ENCODE peak calls at places on chromosomes 4 and X, in seven cellular contexts. One of them, this sample, is unnamed. For H3K4me1, the result is how much of the 10 kb centered on the place peaks cover.

GRCh38 chrX:26026179-26026578 is 112.0 kb upstream of the MAGEB18 start:
- DNase-seq in stomach: no peak
- DNase-seq in adrenal gland: no peak
- DNase-seq in ovary: no peak
- DNase-seq in IMR-90: no peak
- DNase-seq in A549: no peak
- DNase-seq in suprapubic skin: no peak
- DNase-seq in this sample: no peak

GRCh38 chr4:66524778-66525177 is 854.5 kb upstream of the EPHA5 start:
- DNase-seq in stomach: no peak
- DNase-seq in adrenal gland: no peak
- DNase-seq in ovary: no peak
- DNase-seq in IMR-90: no peak
- DNase-seq in A549: no peak
- DNase-seq in suprapubic skin: no peak
- DNase-seq in this sample: no peak

GRCh38 chrX:63250253-63250868 is 100.8 kb downstream of the SPIN4 start:
- DNase-seq in stomach: peak
- DNase-seq in adrenal gland: peak
- DNase-seq in ovary: no peak
- DNase-seq in IMR-90: peak
- DNase-seq in A549: peak
- DNase-seq in suprapubic skin: no peak
- DNase-seq in this sample: peak

GRCh38 chr4:40684404-40684803 is 54.7 kb upstream of the RBM47 start:
- DNase-seq in stomach: no peak
- DNase-seq in adrenal gland: no peak
- DNase-seq in ovary: no peak
- DNase-seq in IMR-90: no peak
- DNase-seq in A549: no peak
- DNase-seq in suprapubic skin: no peak
- DNase-seq in this sample: no peak

GRCh38 chr4:159105761-159106243 is 2.9 kb downstream of the RAPGEF2 start:
- DNase-seq in stomach: no peak
- DNase-seq in adrenal gland: no peak
- DNase-seq in ovary: no peak
- DNase-seq in IMR-90: peak
- DNase-seq in A549: no peak
- DNase-seq in suprapubic skin: no peak
- DNase-seq in this sample: peak

GRCh38 chr4:151721466-151721865 is 39.3 kb downstream of the GATB start:
- DNase-seq in stomach: no peak
- DNase-seq in adrenal gland: peak
- DNase-seq in ovary: no peak
- DNase-seq in IMR-90: no peak
- DNase-seq in A549: no peak
- DNase-seq in suprapubic skin: no peak
- DNase-seq in this sample: peak

GRCh38 chr4:139872274-139872673 is 206.7 kb downstream of the MGST2 start:
- DNase-seq in stomach: no peak
- DNase-seq in adrenal gland: no peak
- DNase-seq in ovary: no peak
- DNase-seq in IMR-90: peak
- DNase-seq in A549: peak
- DNase-seq in suprapubic skin: no peak
- DNase-seq in this sample: no peak

GRCh38 chrX:39677585-39677984 is 420.2 kb downstream of the BCOR start:
- DNase-seq in stomach: no peak
- DNase-seq in adrenal gland: no peak
- DNase-seq in ovary: no peak
- DNase-seq in IMR-90: no peak
- DNase-seq in A549: no peak
- DNase-seq in suprapubic skin: no peak
- DNase-seq in this sample: no peak

GRCh38 chr4:159137176-159137575 is 34.3 kb downstream of the RAPGEF2 start:
- DNase-seq in stomach: no peak
- DNase-seq in adrenal gland: no peak
- DNase-seq in ovary: no peak
- DNase-seq in IMR-90: no peak
- DNase-seq in A549: peak
- DNase-seq in suprapubic skin: no peak
- DNase-seq in this sample: no peak

GRCh38 chr4:109495514-109495913 is 61.9 kb downstream of the SEC24B start:
- DNase-seq in stomach: no peak
- DNase-seq in adrenal gland: no peak
- DNase-seq in ovary: no peak
- DNase-seq in IMR-90: no peak
- DNase-seq in A549: no peak
- DNase-seq in suprapubic skin: no peak
- DNase-seq in this sample: no peak

GRCh38 chrX:41389311-41389888 is 55.4 kb downstream of the DDX3X start:
- DNase-seq in stomach: peak
- DNase-seq in adrenal gland: peak
- DNase-seq in ovary: no peak
- DNase-seq in IMR-90: no peak
- DNase-seq in A549: peak
- DNase-seq in suprapubic skin: no peak
- DNase-seq in this sample: no peak

GRCh38 chrX:8274166-8274565 is 103.1 kb upstream of the VCX2 start:
- DNase-seq in stomach: no peak
- DNase-seq in adrenal gland: no peak
- DNase-seq in ovary: no peak
- DNase-seq in IMR-90: no peak
- DNase-seq in A549: no peak
- DNase-seq in suprapubic skin: no peak
- DNase-seq in this sample: no peak

GRCh38 chr4:73721419-73721818 is 18.9 kb upstream of the CXCL8 start:
- DNase-seq in stomach: no peak
- DNase-seq in adrenal gland: no peak
- DNase-seq in ovary: no peak
- DNase-seq in IMR-90: peak
- DNase-seq in A549: no peak
- DNase-seq in suprapubic skin: no peak
- DNase-seq in this sample: no peak

GRCh38 chr4:170047774-170048354 is 21.7 kb upstream of the MFAP3L start:
- DNase-seq in stomach: peak
- DNase-seq in adrenal gland: peak
- DNase-seq in ovary: no peak
- DNase-seq in IMR-90: peak
- DNase-seq in A549: peak
- DNase-seq in suprapubic skin: no peak
- DNase-seq in this sample: peak

GRCh38 chrX:2967998-2968909 is 38.1 kb upstream of the ARSH start:
- DNase-seq in stomach: no peak
- DNase-seq in adrenal gland: no peak
- DNase-seq in ovary: peak
- DNase-seq in IMR-90: peak
- DNase-seq in A549: no peak
- DNase-seq in suprapubic skin: peak
- DNase-seq in this sample: peak

GRCh38 chr4:118755438-118756226 is 70.4 kb downstream of the METTL14 start:
- DNase-seq in stomach: no peak
- DNase-seq in adrenal gland: no peak
- DNase-seq in ovary: no peak
- DNase-seq in IMR-90: no peak
- DNase-seq in A549: no peak
- DNase-seq in suprapubic skin: no peak
- DNase-seq in this sample: no peak

GRCh38 chr4:100198061-100198460 is 7.8 kb upstream of the DDIT4L start:
- DNase-seq in stomach: no peak
- DNase-seq in adrenal gland: no peak
- DNase-seq in ovary: no peak
- DNase-seq in IMR-90: no peak
- DNase-seq in A549: no peak
- DNase-seq in suprapubic skin: no peak
- DNase-seq in this sample: no peak

GRCh38 chr4:68498413-68499007 is 51.2 kb downstream of the TMPRSS11E start:
- DNase-seq in stomach: peak
- DNase-seq in adrenal gland: peak
- DNase-seq in ovary: no peak
- DNase-seq in IMR-90: peak
- DNase-seq in A549: peak
- DNase-seq in suprapubic skin: no peak
- DNase-seq in this sample: peak

GRCh38 chrX:39440734-39441305 is 639.6 kb downstream of the MID1IP1 start:
- DNase-seq in stomach: no peak
- DNase-seq in adrenal gland: no peak
- DNase-seq in ovary: no peak
- DNase-seq in IMR-90: no peak
- DNase-seq in A549: no peak
- DNase-seq in suprapubic skin: no peak
- DNase-seq in this sample: no peak

GRCh38 chr4:128241425-128241913 is 46.1 kb downstream of the PGRMC2 start:
- DNase-seq in stomach: no peak
- DNase-seq in adrenal gland: no peak
- DNase-seq in ovary: no peak
- DNase-seq in IMR-90: peak
- DNase-seq in A549: peak
- DNase-seq in suprapubic skin: peak
- DNase-seq in this sample: no peak

GRCh38 chr4:2663275-2663674 is 92.9 kb downstream of the TNIP2 start:
- DNase-seq in stomach: no peak
- DNase-seq in adrenal gland: no peak
- DNase-seq in ovary: no peak
- DNase-seq in IMR-90: no peak
- DNase-seq in A549: no peak
- DNase-seq in suprapubic skin: no peak
- DNase-seq in this sample: no peak
- H3K4me1 ChIP-seq in stomach: half or more
- H3K4me1 ChIP-seq in adrenal gland: under half
- H3K4me1 ChIP-seq in ovary: under half
- H3K4me1 ChIP-seq in IMR-90: under half
- H3K4me1 ChIP-seq in A549: under half
- H3K4me1 ChIP-seq in suprapubic skin: under half
- H3K4me1 ChIP-seq in this sample: under half

GRCh38 chr4:11475871-11476270 is 47.2 kb upstream of the HS3ST1 start:
- DNase-seq in stomach: no peak
- DNase-seq in adrenal gland: no peak
- DNase-seq in ovary: no peak
- DNase-seq in IMR-90: no peak
- DNase-seq in A549: no peak
- DNase-seq in suprapubic skin: no peak
- DNase-seq in this sample: no peak
- TF ChIP-seq POLR2A in stomach: no peak
- TF ChIP-seq POLR2A in adrenal gland: no peak
- TF ChIP-seq POLR2A in ovary: no peak
- TF ChIP-seq POLR2A in IMR-90: no peak
- TF ChIP-seq POLR2A in A549: no peak
- TF ChIP-seq POLR2A in suprapubic skin: no peak
- TF ChIP-seq POLR2A in this sample: no peak

GRCh38 chr4:122548886-122549630 is 71.8 kb downstream of the IL21 start:
- DNase-seq in stomach: no peak
- DNase-seq in adrenal gland: no peak
- DNase-seq in ovary: no peak
- DNase-seq in IMR-90: no peak
- DNase-seq in A549: no peak
- DNase-seq in suprapubic skin: no peak
- DNase-seq in this sample: no peak
- TF ChIP-seq CTCF in stomach: no peak
- TF ChIP-seq CTCF in adrenal gland: no peak
- TF ChIP-seq CTCF in ovary: no peak
- TF ChIP-seq CTCF in IMR-90: no peak
- TF ChIP-seq CTCF in A549: no peak
- TF ChIP-seq CTCF in suprapubic skin: no peak
- TF ChIP-seq CTCF in this sample: no peak

GRCh38 chr4:98524271-98524670 is 134.1 kb downstream of the TSPAN5 start:
- DNase-seq in stomach: no peak
- DNase-seq in adrenal gland: no peak
- DNase-seq in ovary: no peak
- DNase-seq in IMR-90: no peak
- DNase-seq in A549: no peak
- DNase-seq in suprapubic skin: no peak
- DNase-seq in this sample: no peak
- H3K4me1 ChIP-seq in stomach: under half
- H3K4me1 ChIP-seq in adrenal gland: under half
- H3K4me1 ChIP-seq in ovary: under half
- H3K4me1 ChIP-seq in IMR-90: under half
- H3K4me1 ChIP-seq in A549: under half
- H3K4me1 ChIP-seq in suprapubic skin: under half
- H3K4me1 ChIP-seq in this sample: under half

DNA sequence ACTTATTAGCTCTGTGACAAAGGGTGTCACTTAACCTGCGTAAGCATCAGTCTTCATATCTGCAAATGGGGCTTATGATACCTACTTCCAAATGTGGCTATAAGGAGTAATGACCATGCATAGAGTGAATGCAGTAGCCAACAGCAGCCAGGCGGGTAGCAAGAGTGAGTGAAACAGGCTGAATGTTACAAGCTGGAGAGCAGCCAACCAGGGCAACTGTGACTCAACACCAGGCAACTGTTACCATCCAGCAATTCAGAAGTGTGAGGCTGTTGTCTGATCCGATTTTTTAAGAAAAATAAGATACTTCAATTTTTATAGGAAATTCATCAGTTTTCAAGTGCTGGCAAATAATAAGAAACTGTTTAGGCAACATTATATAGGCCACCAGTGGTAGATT is 270.2 kb upstream of the TAPT1 start:
- DNase-seq in stomach: no peak
- DNase-seq in adrenal gland: peak
- DNase-seq in ovary: no peak
- DNase-seq in IMR-90: peak
- DNase-seq in A549: no peak
- DNase-seq in suprapubic skin: no peak
- DNase-seq in this sample: peak
- TF ChIP-seq POLR2A in stomach: no peak
- TF ChIP-seq POLR2A in adrenal gland: no peak
- TF ChIP-seq POLR2A in ovary: no peak
- TF ChIP-seq POLR2A in IMR-90: no peak
- TF ChIP-seq POLR2A in A549: no peak
- TF ChIP-seq POLR2A in suprapubic skin: no peak
- TF ChIP-seq POLR2A in this sample: no peak

GRCh38 chr4:115042496-115042895 is 70.9 kb downstream of the NDST4 start:
- DNase-seq in stomach: no peak
- DNase-seq in adrenal gland: no peak
- DNase-seq in ovary: no peak
- DNase-seq in IMR-90: no peak
- DNase-seq in A549: peak
- DNase-seq in suprapubic skin: no peak
- DNase-seq in this sample: no peak
- TF ChIP-seq CTCF in stomach: no peak
- TF ChIP-seq CTCF in adrenal gland: no peak
- TF ChIP-seq CTCF in ovary: no peak
- TF ChIP-seq CTCF in IMR-90: no peak
- TF ChIP-seq CTCF in A549: no peak
- TF ChIP-seq CTCF in suprapubic skin: no peak
- TF ChIP-seq CTCF in this sample: no peak

DNA sequence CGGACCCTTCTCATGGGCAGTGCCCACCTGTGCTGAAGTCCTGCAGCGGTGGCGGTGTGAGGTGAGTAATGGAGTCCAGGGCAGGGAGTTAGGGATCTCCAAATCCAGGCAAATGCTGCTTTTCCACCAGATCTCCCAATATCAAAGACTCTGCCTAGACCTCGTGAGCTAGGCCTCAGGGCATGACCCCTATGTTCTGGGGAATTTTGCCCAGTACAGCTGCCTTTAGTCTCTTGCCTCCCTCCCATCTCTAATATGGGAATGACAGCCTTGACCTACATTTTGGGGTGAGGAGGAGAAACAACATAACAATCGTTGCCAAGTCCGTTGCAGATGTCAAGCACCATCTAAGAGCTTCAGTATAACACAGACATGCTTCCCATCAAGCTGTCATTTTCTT is 7.3 kb downstream of the PAK3 start:
- DNase-seq in stomach: no peak
- DNase-seq in adrenal gland: peak
- DNase-seq in ovary: peak
- DNase-seq in IMR-90: no peak
- DNase-seq in A549: no peak
- DNase-seq in suprapubic skin: no peak
- DNase-seq in this sample: no peak
- H3K4me1 ChIP-seq in stomach: under half
- H3K4me1 ChIP-seq in adrenal gland: under half
- H3K4me1 ChIP-seq in ovary: under half
- H3K4me1 ChIP-seq in IMR-90: under half
- H3K4me1 ChIP-seq in A549: under half
- H3K4me1 ChIP-seq in suprapubic skin: under half
- H3K4me1 ChIP-seq in this sample: under half

This sample was measured in thyroid gland.